ENCODE peak calls at places on chromosomes 11 and 22, in five cellular contexts. One of them, this sample, is unnamed.

GRCh38 chr11:8333431-8334401 is 70.0 kb upstream of the LMO1 start:
- DNase-seq in kidney epithelial cell: no peak
- DNase-seq in mesothelial cell of epicardium: no peak
- DNase-seq in Caco-2: no peak
- DNase-seq in choroid plexus epithelial cell: peak
- DNase-seq in this sample: no peak

GRCh38 chr11:12827929-12828812 is 153.9 kb downstream of the TEAD1 start:
- DNase-seq in kidney epithelial cell: peak
- DNase-seq in mesothelial cell of epicardium: no peak
- DNase-seq in Caco-2: peak
- DNase-seq in choroid plexus epithelial cell: peak
- DNase-seq in this sample: no peak

GRCh38 chr11:130671801-130672700 is 223.6 kb downstream of the ADAMTS15 start:
- DNase-seq in Caco-2: peak
- DNase-seq in mesothelial cell of epicardium: peak
- DNase-seq in choroid plexus epithelial cell: peak
- DNase-seq in kidney epithelial cell: peak
- DNase-seq in this sample: peak

GRCh38 chr11:96906521-96906920 is 516.7 kb downstream of the JRKL start:
- DNase-seq in Caco-2: no peak
- DNase-seq in kidney epithelial cell: no peak
- DNase-seq in mesothelial cell of epicardium: no peak
- DNase-seq in choroid plexus epithelial cell: no peak
- DNase-seq in this sample: no peak

GRCh38 chr11:124832571-124832970 is 32.4 kb upstream of the MSANTD2 start:
- DNase-seq in choroid plexus epithelial cell: no peak
- DNase-seq in Caco-2: no peak
- DNase-seq in kidney epithelial cell: peak
- DNase-seq in mesothelial cell of epicardium: no peak
- DNase-seq in this sample: no peak

GRCh38 chr11:4181780-4182721 is 87.5 kb downstream of the RRM1 start:
- DNase-seq in Caco-2: peak
- DNase-seq in choroid plexus epithelial cell: peak
- DNase-seq in kidney epithelial cell: peak
- DNase-seq in mesothelial cell of epicardium: peak
- DNase-seq in this sample: no peak

GRCh38 chr11:63915961-63916836 is 765 bp downstream of the RCOR2 start:
- DNase-seq in choroid plexus epithelial cell: peak
- DNase-seq in Caco-2: peak
- DNase-seq in mesothelial cell of epicardium: no peak
- DNase-seq in kidney epithelial cell: no peak
- DNase-seq in this sample: peak

GRCh38 chr22:20748820-20749428 is 25.0 kb upstream of the SERPIND1 start:
- DNase-seq in kidney epithelial cell: no peak
- DNase-seq in choroid plexus epithelial cell: peak
- DNase-seq in mesothelial cell of epicardium: no peak
- DNase-seq in Caco-2: no peak
- DNase-seq in this sample: no peak

GRCh38 chr22:38240734-38241252 is 32.0 kb downstream of the TMEM184B start:
- DNase-seq in Caco-2: peak
- DNase-seq in kidney epithelial cell: peak
- DNase-seq in mesothelial cell of epicardium: no peak
- DNase-seq in choroid plexus epithelial cell: peak
- DNase-seq in this sample: peak

GRCh38 chr11:3074912-3075589 is 17.8 kb upstream of the CARS1 start:
- DNase-seq in choroid plexus epithelial cell: no peak
- DNase-seq in mesothelial cell of epicardium: no peak
- DNase-seq in Caco-2: no peak
- DNase-seq in kidney epithelial cell: peak
- DNase-seq in this sample: no peak

GRCh38 chr22:27972732-27973698 is 54.0 kb upstream of the PITPNB start:
- DNase-seq in Caco-2: no peak
- DNase-seq in choroid plexus epithelial cell: peak
- DNase-seq in mesothelial cell of epicardium: no peak
- DNase-seq in kidney epithelial cell: no peak
- DNase-seq in this sample: no peak

GRCh38 chr11:84412862-84413261 is 1126.7 kb upstream of the CCDC90B start:
- DNase-seq in Caco-2: no peak
- DNase-seq in choroid plexus epithelial cell: no peak
- DNase-seq in kidney epithelial cell: no peak
- DNase-seq in mesothelial cell of epicardium: no peak
- DNase-seq in this sample: no peak

GRCh38 chr11:123681007-123681406 is 26.6 kb upstream of the SCN3B start:
- DNase-seq in kidney epithelial cell: no peak
- DNase-seq in choroid plexus epithelial cell: no peak
- DNase-seq in Caco-2: no peak
- DNase-seq in mesothelial cell of epicardium: no peak
- DNase-seq in this sample: no peak

GRCh38 chr11:72972541-72973128 is 158.4 kb downstream of the ATG16L2 start:
- DNase-seq in choroid plexus epithelial cell: peak
- DNase-seq in mesothelial cell of epicardium: no peak
- DNase-seq in Caco-2: no peak
- DNase-seq in kidney epithelial cell: no peak
- DNase-seq in this sample: no peak

GRCh38 chr11:68992743-68993255 is 12.0 kb upstream of the MRGPRD start:
- DNase-seq in Caco-2: no peak
- DNase-seq in choroid plexus epithelial cell: no peak
- DNase-seq in mesothelial cell of epicardium: peak
- DNase-seq in kidney epithelial cell: no peak
- DNase-seq in this sample: no peak

GRCh38 chr11:68987211-68987610 is 6.4 kb upstream of the MRGPRD start:
- DNase-seq in kidney epithelial cell: no peak
- DNase-seq in choroid plexus epithelial cell: peak
- DNase-seq in Caco-2: no peak
- DNase-seq in mesothelial cell of epicardium: no peak
- DNase-seq in this sample: no peak

GRCh38 chr11:68990995-68991780 is 10.4 kb upstream of the MRGPRD start:
- DNase-seq in kidney epithelial cell: no peak
- DNase-seq in mesothelial cell of epicardium: no peak
- DNase-seq in Caco-2: no peak
- DNase-seq in choroid plexus epithelial cell: no peak
- DNase-seq in this sample: no peak

GRCh38 chr11:68988486-68988885 is 7.7 kb upstream of the MRGPRD start:
- DNase-seq in kidney epithelial cell: no peak
- DNase-seq in mesothelial cell of epicardium: no peak
- DNase-seq in Caco-2: no peak
- DNase-seq in choroid plexus epithelial cell: no peak
- DNase-seq in this sample: no peak

GRCh38 chr11:68989936-68990606 is 9.3 kb upstream of the MRGPRD start:
- DNase-seq in mesothelial cell of epicardium: no peak
- DNase-seq in kidney epithelial cell: no peak
- DNase-seq in Caco-2: no peak
- DNase-seq in choroid plexus epithelial cell: no peak
- DNase-seq in this sample: peak
- TF ChIP-seq CTCF in mesothelial cell of epicardium: no peak
- TF ChIP-seq CTCF in kidney epithelial cell: no peak
- TF ChIP-seq CTCF in Caco-2: no peak
- TF ChIP-seq CTCF in choroid plexus epithelial cell: no peak
- TF ChIP-seq CTCF in this sample: no peak

GRCh38 chr11:58576792-58577440 is 1.3 kb upstream of the LPXN start:
- DNase-seq in kidney epithelial cell: no peak
- DNase-seq in Caco-2: no peak
- DNase-seq in mesothelial cell of epicardium: no peak
- DNase-seq in choroid plexus epithelial cell: peak
- DNase-seq in this sample: no peak
- TF ChIP-seq CTCF in kidney epithelial cell: peak
- TF ChIP-seq CTCF in Caco-2: peak
- TF ChIP-seq CTCF in mesothelial cell of epicardium: no peak
- TF ChIP-seq CTCF in choroid plexus epithelial cell: peak
- TF ChIP-seq CTCF in this sample: peak

DNA sequence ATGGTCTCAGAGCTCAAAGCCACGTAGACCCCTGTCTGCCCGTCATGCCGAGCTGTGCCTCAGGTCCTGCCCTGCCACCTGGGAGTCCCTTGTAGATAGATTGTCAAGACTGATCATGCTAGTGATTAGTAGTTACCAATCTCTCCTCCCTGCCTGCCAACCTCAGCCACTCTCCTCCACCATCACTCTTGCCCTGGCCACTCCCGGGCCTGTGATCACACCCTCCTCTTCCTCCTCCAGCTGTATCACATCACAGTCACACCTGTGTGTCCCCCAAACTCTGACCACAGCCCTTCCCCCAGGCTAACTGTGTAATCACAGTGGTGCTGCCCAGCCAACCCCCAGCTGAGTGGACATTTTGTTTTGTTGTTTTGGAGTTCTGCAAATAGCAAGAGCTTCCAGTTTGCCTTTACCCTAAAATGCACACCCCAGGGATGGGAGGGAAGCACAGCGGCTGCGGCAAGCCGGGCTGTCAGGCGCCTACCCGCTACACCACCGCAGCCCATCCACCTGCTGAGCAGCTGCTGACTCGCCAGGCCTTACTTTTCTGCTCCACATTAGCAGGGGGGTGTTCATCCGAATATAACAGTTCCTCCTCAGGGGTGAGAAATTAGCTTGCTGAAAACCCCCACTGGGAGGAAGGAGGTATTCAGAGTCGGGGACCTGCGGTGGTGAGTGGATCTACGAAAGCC is 45.8 kb downstream of the LRFN4 start:
- DNase-seq in mesothelial cell of epicardium: no peak
- DNase-seq in choroid plexus epithelial cell: no peak
- DNase-seq in Caco-2: no peak
- DNase-seq in kidney epithelial cell: no peak
- DNase-seq in this sample: no peak
- TF ChIP-seq CTCF in mesothelial cell of epicardium: no peak
- TF ChIP-seq CTCF in choroid plexus epithelial cell: no peak
- TF ChIP-seq CTCF in Caco-2: no peak
- TF ChIP-seq CTCF in kidney epithelial cell: no peak
- TF ChIP-seq CTCF in this sample: no peak

DNA sequence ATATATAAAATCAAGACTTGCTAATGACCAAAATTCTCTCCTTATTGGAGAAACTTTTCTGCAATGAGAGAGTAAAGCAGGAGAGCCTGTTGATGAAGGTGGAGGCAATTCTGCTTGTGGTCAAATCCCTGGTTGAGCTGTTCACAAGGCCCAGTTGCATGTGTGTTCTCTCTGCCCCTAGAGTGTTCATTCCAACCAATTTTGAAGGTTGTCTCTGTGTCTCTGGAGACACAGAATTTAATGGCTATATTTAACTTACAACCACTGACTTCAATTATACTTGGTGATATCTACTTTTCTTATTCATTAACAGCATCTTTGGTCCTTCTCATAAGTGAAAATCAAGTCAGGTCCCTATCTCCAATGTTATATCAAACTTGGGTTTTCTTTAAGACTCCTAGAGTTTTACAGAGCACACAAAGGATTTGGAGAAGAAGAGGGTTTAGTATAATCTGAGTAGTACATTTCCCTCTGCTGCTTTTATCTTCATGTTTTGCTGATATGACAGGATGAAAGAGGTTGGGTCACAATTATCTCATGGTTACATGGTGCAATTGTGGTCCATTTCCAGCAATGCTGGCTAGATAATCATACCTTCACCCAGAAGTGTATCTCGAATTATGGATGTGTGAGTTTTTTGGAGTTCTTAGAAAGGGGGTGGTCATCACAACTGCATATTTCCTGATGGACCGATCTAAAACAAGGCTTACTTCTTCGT is 4.0 kb downstream of the OOSP4A start:
- DNase-seq in kidney epithelial cell: no peak
- DNase-seq in mesothelial cell of epicardium: no peak
- DNase-seq in Caco-2: no peak
- DNase-seq in choroid plexus epithelial cell: no peak
- DNase-seq in this sample: no peak
- TF ChIP-seq CTCF in kidney epithelial cell: no peak
- TF ChIP-seq CTCF in mesothelial cell of epicardium: no peak
- TF ChIP-seq CTCF in Caco-2: no peak
- TF ChIP-seq CTCF in choroid plexus epithelial cell: no peak
- TF ChIP-seq CTCF in this sample: no peak

This sample was measured in psoas muscle.